ENCODE peak calls at places on chromosomes 12 and 14, in six cellular contexts. J, I, L, D, N and G are unnamed samples.

GRCh38 chr12:2609020-2609419 is 185.8 kb upstream of the FKBP4 start:
- DNase-seq in D (no peak), I (no peak), J (peak), N (no peak), L (no peak), G (no peak)

GRCh38 chr14:61690039-61690438 is 5.3 kb upstream of the HIF1A start:
- DNase-seq in L (no peak), D (no peak), I (no peak), J (no peak), N (no peak), G (no peak)

GRCh38 chr12:131676544-131676943 is 34.3 kb upstream of the SFSWAP start:
- DNase-seq in J (no peak), D (no peak), N (no peak), L (no peak), I (no peak), G (no peak)

GRCh38 chr12:59370933-59371332 is 224.9 kb upstream of the SLC16A7 start:
- DNase-seq in D (no peak), I (no peak), J (no peak), N (no peak), L (no peak), G (no peak)

GRCh38 chr14:75452324-75452723 is 24.5 kb downstream of the JDP2 start:
- DNase-seq in N (no peak), D (no peak), L (no peak), I (no peak), J (no peak), G (peak)

GRCh38 chr14:104510794-104511611 is 68.6 kb upstream of the C14orf180 start:
- DNase-seq in D (no peak), L (no peak), I (no peak), N (no peak), J (no peak), G (no peak)

GRCh38 chr14:75427482-75428229 is at the start of gene JDP2:
- DNase-seq in N (peak), J (peak), L (peak), I (peak), D (peak), G (peak)

GRCh38 chr12:4051616-4052015 is 178.4 kb upstream of the PARP11 start:
- DNase-seq in L (no peak), J (no peak), D (no peak), N (no peak), I (no peak), G (no peak)

GRCh38 chr12:34219046-34219770 is 196.9 kb downstream of the ALG10 start:
- DNase-seq in N (no peak), I (peak), L (no peak), D (no peak), J (no peak), G (no peak)

GRCh38 chr12:119843100-119843499 is 34.0 kb downstream of the CIT start:
- DNase-seq in I (peak), D (no peak), J (no peak), L (peak), N (no peak), G (peak)

GRCh38 chr12:32176606-32177005 is 70.0 kb downstream of the BICD1 start:
- DNase-seq in J (no peak), L (no peak), I (peak), N (no peak), D (no peak), G (no peak)

GRCh38 chr14:100592461-100592871 is 5.2 kb upstream of the BEGAIN start:
- DNase-seq in L (no peak), N (peak), I (no peak), J (peak), D (no peak), G (no peak)

GRCh38 chr14:22159049-22159448 is 430.0 kb downstream of the DAD1 start:
- DNase-seq in D (no peak), L (no peak), N (no peak), J (no peak), I (no peak), G (no peak)

GRCh38 chr14:68549057-68549421 is 243.8 kb downstream of the ZFP36L1 start:
- DNase-seq in N (no peak), J (no peak), D (no peak), I (peak), L (peak), G (peak)

GRCh38 chr12:7833831-7834230 is 38.9 kb downstream of the SLC2A14 start:
- DNase-seq in N (no peak), D (no peak), I (no peak), J (no peak), L (no peak), G (no peak)

GRCh38 chr12:116759783-116760581 is 21.9 kb downstream of the RNFT2 start:
- DNase-seq in I (no peak), N (no peak), J (no peak), L (peak), D (no peak), G (no peak)

GRCh38 chr12:2553388-2554126 is 241.2 kb upstream of the FKBP4 start:
- DNase-seq in I (no peak), D (no peak), J (no peak), L (no peak), N (no peak), G (no peak)

GRCh38 chr14:23018107-23018506 is 8.2 kb upstream of the C14orf93 start:
- DNase-seq in L (no peak), J (no peak), D (no peak), I (no peak), N (no peak), G (no peak)

GRCh38 chr14:71658261-71658860 is 273.9 kb upstream of the RGS6 start:
- DNase-seq in I (no peak), N (no peak), L (peak), D (no peak), J (no peak), G (peak)

GRCh38 chr12:105401198-105401597 is 70.7 kb downstream of the C12orf75 start:
- DNase-seq in N (no peak), D (no peak), L (no peak), J (no peak), I (no peak), G (no peak)

GRCh38 chr12:122888232-122888752 is 7.6 kb downstream of the VPS37B start:
- DNase-seq in L (peak), J (no peak), N (peak), I (peak), D (no peak), G (no peak)

GRCh38 chr12:47709277-47710048 is 3.6 kb upstream of the RPAP3 start:
- DNase-seq in N (no peak), D (no peak), J (no peak), L (no peak), I (no peak), G (no peak)

GRCh38 chr12:96294831-96295230 is 100.7 kb downstream of the ELK3 start:
- DNase-seq in J (no peak), I (peak), N (no peak), L (peak), D (no peak), G (peak)

GRCh38 chr14:100015251-100015655 is 50.0 kb upstream of the EVL start:
- DNase-seq in N (no peak), I (peak), L (no peak), D (no peak), J (no peak), G (no peak)

GRCh38 chr14:52175982-52176502 is 91.5 kb upstream of the PTGDR start:
- DNase-seq in L (no peak), I (no peak), J (no peak), N (no peak), D (no peak), G (no peak)

GRCh38 chr12:104454997-104455396 is 1.8 kb upstream of the CHST11 start:
- DNase-seq in J (no peak), I (peak), L (peak), N (no peak), D (no peak), G (peak)

GRCh38 chr12:104544836-104545235 is 88.1 kb downstream of the CHST11 start:
- DNase-seq in I (no peak), L (no peak), N (no peak), D (no peak), J (no peak), G (no peak)

GRCh38 chr14:102760485-102761193 is 16.6 kb upstream of the TRAF3 start:
- DNase-seq in D (no peak), L (no peak), I (no peak), J (peak), N (no peak), G (no peak)

GRCh38 chr14:32709072-32709471 is 229.6 kb upstream of the NPAS3 start:
- DNase-seq in I (peak), D (no peak), N (no peak), J (no peak), L (peak), G (peak)

GRCh38 chr14:83909507-83909906 is 1620.4 kb upstream of the FLRT2 start:
- DNase-seq in I (no peak), J (no peak), N (no peak), D (no peak), L (no peak), G (peak)

GRCh38 chr14:31170411-31170810 is 37.2 kb downstream of the HECTD1 start:
- DNase-seq in D (no peak), N (no peak), L (no peak), J (no peak), I (no peak), G (no peak)

GRCh38 chr12:131129839-131130238 is 176.1 kb downstream of the ADGRD1 start:
- DNase-seq in J (peak), N (no peak), I (no peak), D (peak), L (no peak), G (peak)

GRCh38 chr14:101227611-101228594 is 324.4 kb upstream of the RTL1 start:
- DNase-seq in D (peak), N (no peak), I (no peak), J (peak), L (no peak), G (no peak)

GRCh38 chr12:97936165-97936564 is 473.6 kb downstream of the RMST start:
- DNase-seq in D (no peak), N (no peak), I (no peak), L (no peak), J (no peak), G (no peak)

GRCh38 chr14:91330846-91331245 is 86.3 kb upstream of the GPR68 start:
- DNase-seq in I (no peak), D (no peak), N (no peak), L (no peak), J (peak), G (no peak)

DNA sequence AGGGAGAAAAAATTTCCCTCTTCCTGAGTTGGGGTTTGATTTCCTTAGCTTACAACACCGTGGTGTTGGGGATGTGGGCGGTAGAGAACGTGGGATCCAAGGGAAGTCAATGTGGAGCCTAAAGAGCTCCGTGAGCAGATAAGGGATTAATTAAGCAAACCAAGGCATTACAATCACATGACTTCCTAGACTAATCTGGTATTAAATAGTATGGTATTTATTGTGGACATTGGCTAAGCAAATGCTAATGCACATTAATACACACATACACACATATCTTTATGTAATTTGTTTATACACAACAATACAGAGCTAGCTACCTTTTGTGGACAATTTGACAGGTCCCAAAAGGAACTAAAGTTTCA is 791 bp upstream of the RNF41 start:
- DNase-seq in I (no peak), L (no peak), N (no peak), J (no peak), D (no peak), G (no peak)
- TF ChIP-seq CTCF in I (no peak), L (no peak), N (no peak), J (no peak), D (no peak), G (no peak)

GRCh38 chr12:52171950-52172512 is 19.8 kb downstream of the KRT80 start:
- DNase-seq in D (no peak), L (peak), I (no peak), J (peak), N (peak), G (no peak)
- TF ChIP-seq CTCF in D (no peak), L (peak), I (peak), J (peak), N (peak), G (peak)

DNA sequence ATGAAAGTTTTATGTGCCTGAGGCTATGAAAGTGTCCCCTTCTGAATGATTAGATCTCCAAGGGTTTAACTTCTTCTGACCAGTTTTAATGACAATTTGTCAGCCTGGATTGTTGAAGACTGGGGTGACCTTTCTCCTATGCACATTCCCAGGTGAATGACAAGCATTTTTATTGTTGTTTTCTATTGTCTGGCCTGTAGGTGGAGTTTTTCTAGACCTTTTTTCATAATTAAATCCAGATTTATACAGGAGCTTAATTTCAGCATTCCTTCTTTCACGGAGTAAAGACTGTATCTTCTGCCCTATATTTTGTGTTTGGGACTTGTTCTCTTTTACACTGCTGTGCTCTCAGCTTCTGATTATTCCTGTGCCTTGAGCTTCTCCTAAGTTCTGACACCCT is 125.0 kb upstream of the FAR2 start:
- DNase-seq in D (no peak), L (no peak), N (no peak), I (no peak), J (no peak), G (no peak)
- TF ChIP-seq CTCF in D (peak), L (peak), N (no peak), I (no peak), J (no peak), G (peak)

GRCh38 chr12:114853003-114853529 is 169.1 kb upstream of the TBX3 start:
- DNase-seq in I (peak), D (no peak), L (no peak), N (no peak), J (no peak), G (peak)

GRCh38 chr12:114863911-114864310 is 179.9 kb upstream of the TBX3 start:
- DNase-seq in N (no peak), D (no peak), I (no peak), L (no peak), J (no peak), G (no peak)

GRCh38 chr12:114860969-114861368 is 177.0 kb upstream of the TBX3 start:
- DNase-seq in D (no peak), I (no peak), L (no peak), N (no peak), J (no peak), G (no peak)

GRCh38 chr12:114855678-114856077 is 171.7 kb upstream of the TBX3 start:
- DNase-seq in J (no peak), I (no peak), L (no peak), N (no peak), D (no peak), G (no peak)

GRCh38 chr12:114858388-114859146 is 174.6 kb upstream of the TBX3 start:
- DNase-seq in J (no peak), D (no peak), N (no peak), I (no peak), L (no peak), G (no peak)
- TF ChIP-seq CTCF in J (no peak), D (peak), N (no peak), I (peak), L (peak), G (no peak)